ENCODE peak calls at places on chromosomes 2 and 18, in ten cellular contexts. V, C, D, Z, Q, A, X, T, J and I are unnamed samples.

GRCh38 chr2:215828528-215829184 is 184.7 kb downstream of the MREG start:
- DNase-seq in V (peak), C (peak), D (no peak), Z (peak), Q (peak), A (peak), X (peak), T (no peak), J (peak), I (no peak)

GRCh38 chr2:3222636-3223035 is 155.0 kb downstream of the EIPR1 start:
- DNase-seq in V (no peak), C (no peak), D (peak), Z (no peak), Q (no peak), A (no peak), X (no peak), T (no peak), J (no peak), I (no peak)

GRCh38 chr2:120740765-120741513 is 5.3 kb downstream of the GLI2 start:
- DNase-seq in V (no peak), C (peak), D (no peak), Z (no peak), Q (peak), A (no peak), X (no peak), T (no peak), J (no peak), I (peak)

GRCh38 chr18:22856870-22857269 is 76.3 kb upstream of the RBBP8 start:
- DNase-seq in V (no peak), C (peak), D (no peak), Z (peak), Q (no peak), A (no peak), X (no peak), T (no peak), J (no peak), I (no peak)

GRCh38 chr18:39624934-39625333 is 2059.3 kb upstream of the CELF4 start:
- DNase-seq in V (no peak), C (peak), D (no peak), Z (peak), Q (no peak), A (peak), X (no peak), T (no peak), J (no peak), I (no peak)

GRCh38 chr18:14747513-14748474 is at the start of gene ANKRD30B:
- DNase-seq in V (no peak), C (no peak), D (no peak), Z (no peak), Q (peak), A (no peak), X (no peak), T (no peak), J (no peak), I (no peak)

GRCh38 chr2:84881581-84882414 is 914 bp upstream of the TRABD2A start:
- DNase-seq in V (peak), C (peak), D (peak), Z (no peak), Q (peak), A (peak), X (peak), T (no peak), J (peak), I (no peak)

GRCh38 chr2:64837925-64838641 is 151.1 kb upstream of the SLC1A4 start:
- DNase-seq in V (no peak), C (no peak), D (no peak), Z (no peak), Q (no peak), A (no peak), X (peak), T (no peak), J (no peak), I (no peak)

GRCh38 chr2:65281626-65282351 is 54.2 kb downstream of the ACTR2 start:
- DNase-seq in V (no peak), C (peak), D (no peak), Z (no peak), Q (no peak), A (no peak), X (no peak), T (no peak), J (no peak), I (no peak)

GRCh38 chr2:24558781-24559540 is 67.9 kb downstream of the NCOA1 start:
- DNase-seq in V (no peak), C (no peak), D (no peak), Z (no peak), Q (no peak), A (no peak), X (no peak), T (no peak), J (no peak), I (no peak)

GRCh38 chr2:32962652-32963051 is 15.9 kb downstream of the LTBP1 start:
- DNase-seq in V (no peak), C (peak), D (no peak), Z (no peak), Q (no peak), A (no peak), X (no peak), T (no peak), J (no peak), I (no peak)

GRCh38 chr2:1975060-1975459 is 230.7 kb upstream of the PXDN start:
- DNase-seq in V (no peak), C (no peak), D (no peak), Z (no peak), Q (no peak), A (no peak), X (no peak), T (no peak), J (no peak), I (peak)

GRCh38 chr2:9488583-9489547 is 14.5 kb downstream of the IAH1 start:
- DNase-seq in V (no peak), C (no peak), D (no peak), Z (no peak), Q (no peak), A (no peak), X (no peak), T (no peak), J (no peak), I (no peak)

GRCh38 chr2:105789745-105790466 is 45.2 kb downstream of the NCK2 start:
- DNase-seq in V (no peak), C (no peak), D (no peak), Z (no peak), Q (no peak), A (peak), X (no peak), T (peak), J (no peak), I (no peak)

GRCh38 chr18:37166491-37166890 is 337.6 kb downstream of the KIAA1328 start:
- DNase-seq in V (no peak), C (no peak), D (no peak), Z (no peak), Q (no peak), A (no peak), X (no peak), T (no peak), J (no peak), I (no peak)

GRCh38 chr2:238003234-238004032 is 36.6 kb downstream of the UBE2F start:
- DNase-seq in V (no peak), C (no peak), D (no peak), Z (no peak), Q (no peak), A (no peak), X (no peak), T (no peak), J (no peak), I (no peak)

GRCh38 chr18:50231621-50232020 is 34.7 kb downstream of the CFAP53 start:
- DNase-seq in V (no peak), C (no peak), D (no peak), Z (no peak), Q (no peak), A (no peak), X (no peak), T (no peak), J (no peak), I (no peak)

GRCh38 chr2:105397025-105397722 is 1.7 kb downstream of the FHL2 start:
- DNase-seq in V (peak), C (no peak), D (no peak), Z (no peak), Q (no peak), A (peak), X (peak), T (no peak), J (no peak), I (no peak)

GRCh38 chr2:144975881-144976280 is 456.0 kb upstream of the ZEB2 start:
- DNase-seq in V (no peak), C (no peak), D (no peak), Z (no peak), Q (no peak), A (no peak), X (no peak), T (no peak), J (no peak), I (no peak)

GRCh38 chr2:50335852-50336251 is 696.1 kb downstream of the NRXN1 start:
- DNase-seq in V (no peak), C (peak), D (no peak), Z (no peak), Q (no peak), A (no peak), X (no peak), T (no peak), J (no peak), I (no peak)
- TF ChIP-seq POLR2AphosphoS5 in V (no peak), C (no peak), D (no peak), Z (no peak), Q (no peak), A (no peak), X (no peak), T (no peak), J (no peak), I (no peak)

GRCh38 chr18:58042826-58043362 is 1.1 kb upstream of the NEDD4L start:
- DNase-seq in V (no peak), C (peak), D (no peak), Z (no peak), Q (no peak), A (no peak), X (no peak), T (no peak), J (no peak), I (no peak)
- TF ChIP-seq POLR2AphosphoS5 in V (no peak), C (no peak), D (no peak), Z (no peak), Q (no peak), A (no peak), X (no peak), T (no peak), J (no peak), I (no peak)

GRCh38 chr18:6366776-6367175 is 47.9 kb downstream of the L3MBTL4 start:
- DNase-seq in V (no peak), C (peak), D (no peak), Z (peak), Q (no peak), A (no peak), X (no peak), T (no peak), J (no peak), I (no peak)

GRCh38 chr18:6367208-6367607 is 47.5 kb downstream of the L3MBTL4 start:
- DNase-seq in V (no peak), C (peak), D (no peak), Z (no peak), Q (no peak), A (no peak), X (no peak), T (no peak), J (no peak), I (no peak)

GRCh38 chr18:6363216-6363615 is 51.5 kb downstream of the L3MBTL4 start:
- DNase-seq in V (no peak), C (no peak), D (no peak), Z (no peak), Q (no peak), A (no peak), X (no peak), T (peak), J (no peak), I (no peak)

GRCh38 chr18:6365385-6365784 is 49.3 kb downstream of the L3MBTL4 start:
- DNase-seq in V (no peak), C (no peak), D (no peak), Z (no peak), Q (no peak), A (no peak), X (no peak), T (no peak), J (no peak), I (no peak)

GRCh38 chr18:6362559-6363129 is 52.1 kb downstream of the L3MBTL4 start:
- DNase-seq in V (peak), C (no peak), D (no peak), Z (no peak), Q (no peak), A (no peak), X (no peak), T (no peak), J (no peak), I (no peak)
- TF ChIP-seq POLR2AphosphoS5 in V (no peak), C (no peak), D (no peak), Z (no peak), Q (no peak), A (no peak), X (no peak), T (no peak), J (no peak), I (no peak)

DNA sequence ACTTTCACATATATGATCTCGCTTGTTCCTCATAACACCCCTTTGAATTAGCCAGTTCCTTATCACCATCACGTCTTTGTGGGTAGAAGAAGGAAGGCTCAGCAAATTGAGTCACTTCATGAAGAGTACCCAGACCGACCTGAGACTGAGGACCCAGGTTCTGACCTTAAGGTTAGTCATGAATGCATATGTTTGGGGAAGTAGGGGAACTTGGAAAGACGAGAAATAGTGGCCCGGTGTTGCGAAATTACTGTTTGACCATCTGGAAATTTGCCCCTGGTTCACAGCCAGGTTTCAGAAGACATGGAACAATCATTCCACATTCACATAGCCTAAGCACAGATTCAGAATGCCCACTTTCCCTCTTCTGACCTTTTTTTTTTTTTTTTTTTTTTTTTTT is 59.8 kb downstream of the MEIS1 start:
- DNase-seq in V (no peak), C (no peak), D (peak), Z (no peak), Q (no peak), A (no peak), X (no peak), T (no peak), J (peak), I (no peak)
- TF ChIP-seq POLR2AphosphoS5 in V (no peak), C (no peak), D (no peak), Z (no peak), Q (no peak), A (no peak), X (no peak), T (no peak), J (no peak), I (no peak)

DNA sequence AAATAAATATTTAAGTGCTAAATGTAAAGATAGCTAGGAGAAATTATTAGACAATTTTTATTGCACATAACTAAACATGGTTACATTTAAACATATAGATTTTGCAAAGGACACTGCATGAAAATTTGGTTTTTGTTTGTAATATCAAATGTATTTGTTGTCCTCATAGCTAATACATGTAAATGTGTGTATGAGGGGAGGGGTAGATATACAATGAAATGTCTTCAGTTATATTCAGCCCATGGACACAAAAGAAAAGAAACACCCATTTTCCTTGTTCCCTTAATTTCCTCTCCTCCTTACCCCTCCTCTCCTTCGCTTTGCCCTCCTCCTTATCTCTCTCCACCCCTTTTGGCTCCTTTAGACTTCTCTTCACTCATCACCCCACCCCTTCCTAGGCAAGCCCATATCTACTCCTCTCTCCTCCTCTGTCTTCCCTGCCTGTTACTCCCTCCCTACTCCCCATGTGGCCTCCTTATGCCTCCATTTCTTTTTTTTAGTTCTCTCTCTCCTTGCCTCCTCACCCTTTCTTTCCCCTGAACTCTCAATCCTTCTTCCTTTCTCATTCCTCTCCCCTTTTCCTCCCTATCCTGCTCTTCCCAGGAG is 1.4 kb downstream of the COL3A1 start:
- DNase-seq in V (no peak), C (peak), D (no peak), Z (no peak), Q (no peak), A (no peak), X (no peak), T (no peak), J (no peak), I (no peak)
- TF ChIP-seq POLR2AphosphoS5 in V (no peak), C (no peak), D (no peak), Z (no peak), Q (peak), A (no peak), X (no peak), T (no peak), J (no peak), I (peak)

GRCh38 chr18:3305354-3305762 is 43.4 kb downstream of the MYL12B start:
- DNase-seq in V (no peak), C (no peak), D (no peak), Z (no peak), Q (no peak), A (peak), X (no peak), T (no peak), J (no peak), I (peak)
- TF ChIP-seq POLR2AphosphoS5 in V (no peak), C (no peak), D (no peak), Z (no peak), Q (peak), A (peak), X (no peak), T (no peak), J (no peak), I (no peak)